ENCODE peak calls at places on chromosomes 2 and 18, in seven cellular contexts. H is effector memory CD4-positive, alpha-beta T cell; P is cardiac muscle cell; Y is astrocyte of the cerebellum; V is pancreas; U is kidney epithelial cell; X is astrocyte of the spinal cord. B is an unnamed sample.

GRCh38 chr18:13615432-13615861 is 110.9 kb downstream of the FAM210A start:
- DNase-seq in H (no peak), P (no peak), Y (no peak), V (no peak), U (no peak), X (peak; percentile 5), B (peak; percentile 64)

GRCh38 chr2:135633582-135633981 is 102.3 kb downstream of the R3HDM1 start:
- DNase-seq in H (no peak), P (no peak), Y (no peak), V (no peak), U (no peak), X (no peak), B (no peak)

GRCh38 chr2:188628989-188629889 is 337.6 kb downstream of the GULP1 start:
- DNase-seq in H (no peak), P (no peak), Y (peak; percentile 85), V (no peak), U (no peak), X (peak; percentile 78), B (no peak)

GRCh38 chr2:172928754-172929153 is 146.9 kb upstream of the MAP3K20 start:
- DNase-seq in H (no peak), P (no peak), Y (peak; percentile 62), V (peak; percentile 46), U (no peak), X (peak; percentile 85), B (no peak)

GRCh38 chr2:234670052-234670451 is 173.2 kb upstream of the ARL4C start:
- DNase-seq in H (no peak), P (no peak), Y (no peak), V (no peak), U (peak; percentile 79), X (peak; percentile 70), B (no peak)

GRCh38 chr18:452801-453200 is 47.7 kb downstream of the COLEC12 start:
- DNase-seq in H (no peak), P (no peak), Y (no peak), V (no peak), U (no peak), X (peak; percentile 59), B (no peak)

GRCh38 chr18:64615047-64615446 is 466.2 kb upstream of the LINC00305 start:
- DNase-seq in H (no peak), P (no peak), Y (no peak), V (no peak), U (no peak), X (no peak), B (no peak)

GRCh38 chr2:101559576-101559975 is 84.7 kb upstream of the RFX8 start:
- DNase-seq in H (no peak), P (no peak), Y (no peak), V (no peak), U (no peak), X (no peak), B (no peak)

GRCh38 chr18:22005191-22005824 is 164.1 kb upstream of the GATA6 start:
- DNase-seq in H (no peak), P (no peak), Y (peak; percentile 65), V (no peak), U (no peak), X (peak; percentile 23), B (no peak)

GRCh38 chr2:67515538-67515937 is 118.4 kb downstream of the ETAA1 start:
- DNase-seq in H (no peak), P (peak; percentile 2), Y (no peak), V (no peak), U (no peak), X (no peak), B (no peak)

GRCh38 chr2:235496239-235496621 is 2.4 kb downstream of the AGAP1 start:
- DNase-seq in H (no peak), P (no peak), Y (no peak), V (no peak), U (no peak), X (no peak), B (no peak)

GRCh38 chr2:207902822-207903221 is 122.5 kb downstream of the PLEKHM3 start:
- DNase-seq in H (no peak), P (no peak), Y (no peak), V (no peak), U (no peak), X (no peak), B (no peak)

GRCh38 chr18:40874233-40874632 is 1080.8 kb upstream of the PIK3C3 start:
- DNase-seq in H (no peak), P (no peak), Y (no peak), V (no peak), U (no peak), X (peak; percentile 34), B (no peak)

GRCh38 chr2:205716126-205716525 is 33.8 kb downstream of the NRP2 start:
- DNase-seq in H (no peak), P (no peak), Y (no peak), V (no peak), U (no peak), X (no peak), B (no peak)

GRCh38 chr2:102514061-102514785 is 41.2 kb downstream of the SLC9A4 start:
- DNase-seq in H (no peak), P (no peak), Y (peak; percentile 94), V (no peak), U (peak; percentile 82), X (peak; percentile 94), B (no peak)

GRCh38 chr2:215038411-215038810 is 100.0 kb downstream of the ABCA12 start:
- DNase-seq in H (no peak), P (no peak), Y (no peak), V (no peak), U (no peak), X (no peak), B (no peak)

GRCh38 chr2:159546039-159546438 is 70.3 kb downstream of the BAZ2B start:
- DNase-seq in H (no peak), P (no peak), Y (no peak), V (no peak), U (no peak), X (no peak), B (no peak)

GRCh38 chr2:20224716-20225293 is at the start of gene SDC1:
- DNase-seq in H (no peak), P (peak; percentile 80), Y (no peak), V (peak; percentile 55), U (no peak), X (peak; percentile 57), B (peak; percentile 37)

GRCh38 chr2:25740810-25741381 is 67.5 kb upstream of the DTNB start:
- DNase-seq in H (no peak), P (no peak), Y (peak; percentile 74), V (no peak), U (no peak), X (peak; percentile 82), B (no peak)

GRCh38 chr2:99340669-99341236 is 3.6 kb downstream of the EIF5B start:
- DNase-seq in H (no peak), P (no peak), Y (no peak), V (no peak), U (no peak), X (no peak), B (no peak)
- H3K4me3 ChIP-seq in H (no peak overlapping the region), P (no peak overlapping the region), Y (no peak overlapping the region), V (no peak overlapping the region), U (no peak overlapping the region), X (no peak overlapping the region), B (no peak overlapping the region)

DNA sequence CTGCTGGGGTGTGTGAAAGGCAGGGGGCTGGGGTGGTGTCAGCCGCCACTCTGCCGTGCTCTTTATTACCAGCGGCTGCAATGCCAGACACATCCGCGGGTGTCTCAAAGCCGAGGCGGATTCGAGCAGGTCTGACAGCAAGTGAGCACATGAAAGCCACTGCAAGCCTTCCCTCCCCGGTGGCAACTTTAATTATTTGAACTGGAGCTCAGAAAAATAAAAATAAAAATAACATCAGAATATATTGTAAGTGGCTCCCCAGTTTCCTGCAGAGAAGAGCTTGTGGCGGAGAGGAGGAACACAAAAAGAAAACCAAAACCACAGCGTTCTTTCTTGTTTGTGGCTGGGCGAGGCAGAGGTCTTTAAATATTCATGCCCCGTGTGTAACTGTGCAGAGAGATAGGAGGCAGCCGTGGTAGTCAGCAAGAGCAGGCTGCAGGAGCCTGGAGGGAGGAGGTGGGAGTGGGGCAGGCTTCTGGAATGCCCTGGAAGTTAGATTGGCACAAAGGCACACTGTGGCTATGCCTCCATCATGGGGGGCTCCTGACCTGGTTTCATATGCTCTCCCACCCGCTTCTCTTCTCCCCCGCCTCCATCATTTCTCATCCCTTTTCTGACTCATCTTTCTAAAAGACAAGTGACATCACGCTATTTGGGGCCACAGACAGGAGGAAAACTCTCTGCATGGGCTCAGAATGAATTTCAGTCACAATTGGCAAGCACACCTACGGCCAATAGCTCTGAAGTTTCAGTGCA is 199.8 kb downstream of the CLIP4 start:
- DNase-seq in H (peak; percentile 5), P (peak; percentile 48), Y (peak; percentile 32), V (no peak), U (no peak), X (peak; percentile 43), B (peak; percentile 83)
- H3K4me3 ChIP-seq in H (peak overlapping the region; percentile 43), P (no peak overlapping the region), Y (peak overlapping the region; percentile 16), V (no peak overlapping the region), U (no peak overlapping the region), X (no peak overlapping the region), B (peak overlapping the region; percentile 41)

GRCh38 chr2:46701152-46701551 is 214.5 kb downstream of the MCFD2 start:
- DNase-seq in H (no peak), P (no peak), Y (no peak), V (no peak), U (no peak), X (peak; percentile 63), B (no peak)
- H3K4me3 ChIP-seq in H (no peak overlapping the region), P (no peak overlapping the region), Y (peak overlapping the region; percentile 80), V (peak overlapping the region; percentile 71), U (no peak overlapping the region), X (peak overlapping the region; percentile 88), B (no peak overlapping the region)

GRCh38 chr18:5309888-5310470 is 14.5 kb upstream of the ZBTB14 start:
- DNase-seq in H (no peak), P (no peak), Y (no peak), V (no peak), U (no peak), X (no peak), B (peak; percentile 67)
- H3K4me3 ChIP-seq in H (peak overlapping the region; percentile 46), P (no peak overlapping the region), Y (no peak overlapping the region), V (peak overlapping the region; percentile 22), U (no peak overlapping the region), X (no peak overlapping the region), B (peak overlapping the region; percentile 31)

DNA sequence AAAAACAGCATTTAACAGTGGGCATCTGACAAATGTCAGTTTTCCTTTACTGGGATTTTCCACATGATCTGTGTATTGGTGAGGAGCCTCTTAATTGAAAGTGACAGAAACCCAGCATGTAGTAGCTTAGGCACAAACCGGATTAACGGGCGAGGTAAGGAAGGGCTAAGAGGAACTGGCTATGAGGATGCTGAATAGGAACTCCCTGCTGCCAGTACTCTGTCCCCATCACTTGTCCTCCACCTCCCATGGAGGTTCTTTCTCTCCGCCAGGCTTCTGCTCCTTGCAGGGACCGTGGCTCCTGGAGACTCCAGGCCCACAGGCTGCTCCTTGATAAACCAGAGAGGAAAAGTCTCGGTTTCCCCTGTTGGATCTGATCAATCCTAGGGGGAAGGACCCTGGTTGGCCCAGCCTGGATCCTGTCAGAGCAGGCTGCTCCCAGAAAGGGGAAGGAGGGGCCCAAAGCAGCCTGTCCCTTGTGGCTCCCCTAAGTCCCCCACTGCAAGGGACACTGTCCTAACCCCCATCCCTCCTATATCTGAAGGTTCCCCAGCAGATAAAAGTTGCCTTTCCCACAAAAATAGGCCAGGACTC is 10.3 kb downstream of the TEX44 start:
- DNase-seq in H (no peak), P (no peak), Y (no peak), V (no peak), U (no peak), X (no peak), B (no peak)
- H3K4me3 ChIP-seq in H (no peak overlapping the region), P (no peak overlapping the region), Y (no peak overlapping the region), V (no peak overlapping the region), U (no peak overlapping the region), X (no peak overlapping the region), B (no peak overlapping the region)

B was measured in GM12865.